ENCODE peak calls at places on chromosome 17, in eight cellular contexts. N is PC-3, C is fibroblast of mammary gland, O is tibial artery, I is hepatocyte, G is AG10803, X is cardiac fibroblast, J is thoracic aorta. E is an unnamed sample.

GRCh38 chr17:8210761-8211458 is 535 bp upstream of the AURKB start:
- DNase-seq in J (no peak), G (no peak), X (no peak), I (no peak), O (no peak), N (no peak), C (peak), E (no peak)

GRCh38 chr17:49910858-49911204 is 58.2 kb upstream of the DLX4 start:
- DNase-seq in C (no peak), O (no peak), G (no peak), X (no peak), N (no peak), J (no peak), I (no peak), E (no peak)

GRCh38 chr17:12406623-12407228 is 259.0 kb upstream of the MYOCD start:
- DNase-seq in X (no peak), G (peak), I (peak), C (peak), N (no peak), O (no peak), J (no peak), E (peak)

GRCh38 chr17:37750768-37751466 is 6.1 kb upstream of the HNF1B start:
- DNase-seq in X (no peak), N (no peak), G (no peak), O (no peak), J (no peak), C (no peak), I (no peak), E (no peak)

GRCh38 chr17:47257651-47258339 is 4.2 kb downstream of the ITGB3 start:
- DNase-seq in C (peak), O (no peak), N (peak), J (no peak), I (no peak), X (peak), G (peak), E (peak)

GRCh38 chr17:42120161-42121065 is 754 bp downstream of the KAT2A start:
- DNase-seq in J (no peak), X (no peak), N (no peak), G (no peak), O (no peak), I (no peak), C (no peak), E (no peak)

GRCh38 chr17:56679767-56680422 is 86.4 kb downstream of the NOG start:
- DNase-seq in G (peak), O (no peak), X (no peak), C (no peak), I (no peak), N (peak), J (no peak), E (peak)

GRCh38 chr17:41145261-41145660 is 4.4 kb downstream of the KRTAP4-5 start:
- DNase-seq in X (no peak), N (no peak), O (no peak), C (no peak), J (no peak), G (no peak), I (no peak), E (no peak)

GRCh38 chr17:67095803-67096202 is 51.4 kb downstream of the CACNG1 start:
- DNase-seq in C (peak), I (no peak), X (peak), G (peak), N (peak), O (no peak), J (no peak), E (peak)

GRCh38 chr17:3935825-3936355 is 19.6 kb upstream of the P2RX1 start:
- DNase-seq in G (peak), N (peak), I (peak), X (peak), C (peak), O (no peak), J (no peak), E (peak)

GRCh38 chr17:71900830-71901229 is 220.0 kb upstream of the SOX9 start:
- DNase-seq in N (peak), G (no peak), I (no peak), X (peak), J (no peak), O (no peak), C (peak), E (no peak)

GRCh38 chr17:39484178-39484577 is 22.9 kb downstream of the CDK12 start:
- DNase-seq in X (no peak), G (no peak), O (no peak), J (no peak), I (no peak), C (no peak), N (no peak), E (no peak)

GRCh38 chr17:7440113-7440822 is 956 bp downstream of the FGF11 start:
- DNase-seq in J (no peak), I (peak), C (no peak), X (peak), O (peak), N (peak), G (no peak), E (peak)

GRCh38 chr17:50618300-50618699 is 16.4 kb upstream of the ABCC3 start:
- DNase-seq in J (no peak), C (peak), N (no peak), I (no peak), X (peak), O (no peak), G (peak), E (peak)

GRCh38 chr17:80036715-80037477 is 454 bp downstream of the CCDC40 start:
- DNase-seq in C (no peak), X (peak), N (peak), I (peak), G (no peak), J (no peak), O (no peak), E (peak)

GRCh38 chr17:36602924-36603384 is 1.6 kb downstream of the MRM1 start:
- DNase-seq in C (peak), X (peak), J (no peak), O (peak), N (peak), G (peak), I (peak), E (peak)

GRCh38 chr17:48456584-48456983 is 26.6 kb upstream of the SKAP1 start:
- DNase-seq in J (no peak), I (peak), X (peak), O (no peak), G (no peak), N (peak), C (no peak), E (no peak)
- H3K4me3 ChIP-seq in J (no peak), I (no peak), X (no peak), O (no peak), G (no peak), N (no peak), C (no peak), E (no peak)

GRCh38 chr17:78174870-78175642 is 6.7 kb downstream of the SYNGR2 start:
- DNase-seq in G (no peak), I (no peak), C (no peak), X (no peak), J (no peak), N (no peak), O (no peak), E (no peak)
- TF ChIP-seq CTCF in G (no peak), I (no peak), C (no peak), X (no peak), J (no peak), N (peak), O (no peak), E (no peak)

GRCh38 chr17:74424658-74425057 is 7.2 kb upstream of the GPRC5C start:
- DNase-seq in O (no peak), I (no peak), J (no peak), X (no peak), G (no peak), N (no peak), C (no peak), E (no peak)

GRCh38 chr17:74424117-74424516 is 7.8 kb upstream of the GPRC5C start:
- DNase-seq in I (no peak), X (no peak), O (no peak), N (no peak), G (no peak), C (no peak), J (no peak), E (no peak)

GRCh38 chr17:74427048-74427762 is 4.7 kb upstream of the GPRC5C start:
- DNase-seq in X (no peak), J (no peak), N (no peak), I (peak), G (no peak), C (no peak), O (no peak), E (no peak)

GRCh38 chr17:74427763-74428153 is 4.1 kb upstream of the GPRC5C start:
- DNase-seq in C (no peak), G (no peak), X (no peak), J (no peak), N (no peak), I (no peak), O (no peak), E (no peak)

GRCh38 chr17:74426551-74427047 is 5.3 kb upstream of the GPRC5C start:
- DNase-seq in G (no peak), X (no peak), C (peak), N (no peak), J (no peak), O (no peak), I (no peak), E (no peak)
- H3K4me3 ChIP-seq in G (no peak), X (no peak), C (no peak), N (no peak), J (no peak), O (no peak), I (no peak), E (no peak)

GRCh38 chr17:46127524-46127923 is 65.7 kb downstream of the KANSL1 start:
- DNase-seq in O (no peak), G (no peak), N (no peak), I (no peak), X (no peak), J (no peak), C (no peak), E (no peak)
- TF ChIP-seq CTCF in O (no peak), G (no peak), N (no peak), I (no peak), X (no peak), J (no peak), C (no peak), E (no peak)

GRCh38 chr17:2821868-2822267 is 25.6 kb downstream of the RAP1GAP2 start:
- DNase-seq in O (no peak), C (no peak), J (no peak), X (no peak), I (no peak), N (no peak), G (no peak), E (no peak)
- H3K4me3 ChIP-seq in O (no peak), C (no peak), J (no peak), X (no peak), I (no peak), N (no peak), G (no peak), E (no peak)